ENCODE peak calls at places on chromosomes 4 and X, in six cellular contexts. I is mesendoderm, S is foreskin fibroblast, D is AG08396, Q is MCF 10A, X is kidney tubule cell. Z is an unnamed sample.

GRCh38 chr4:138055890-138056289 is 186.3 kb downstream of the SLC7A11 start:
- DNase-seq in I (no peak), S (peak; percentile 45), D (peak; percentile 34), Q (no peak), X (no peak), Z (peak; percentile 69)

GRCh38 chrX:154596290-154596929 is 11.5 kb downstream of the CTAG1A start:
- DNase-seq in I (peak; percentile 98), S (no peak), D (peak; percentile 28), Q (peak; percentile 69), X (peak; percentile 88), Z (peak; percentile 94)

GRCh38 chrX:71652405-71652804 is 14.9 kb upstream of the LOC101059915 start:
- DNase-seq in I (peak; percentile 55), S (peak; percentile 23), D (peak; percentile 68), Q (peak; percentile 56), X (peak; percentile 65), Z (peak; percentile 72)

GRCh38 chr4:6778435-6778834 is 4.1 kb upstream of the KIAA0232 start:
- DNase-seq in I (no peak), S (no peak), D (no peak), Q (no peak), X (no peak), Z (no peak)

GRCh38 chrX:101025126-101025525 is 26.8 kb downstream of the TRMT2B start:
- DNase-seq in I (no peak), S (peak; percentile 10), D (no peak), Q (no peak), X (no peak), Z (peak; percentile 13)

GRCh38 chr4:8542776-8543525 is 37.2 kb upstream of the GPR78 start:
- DNase-seq in I (no peak), S (peak; percentile 62), D (no peak), Q (no peak), X (peak; percentile 57), Z (no peak)

GRCh38 chrX:22060451-22060940 is 28.4 kb downstream of the PHEX start:
- DNase-seq in I (no peak), S (no peak), D (no peak), Q (peak; percentile 32), X (peak; percentile 38), Z (peak; percentile 79)

GRCh38 chr4:178339769-178340168 is 897.5 kb upstream of the AGA start:
- DNase-seq in I (no peak), S (no peak), D (no peak), Q (peak; percentile 28), X (no peak), Z (peak; percentile 19)

GRCh38 chr4:38925492-38926418 is 58.1 kb downstream of the FAM114A1 start:
- DNase-seq in I (no peak), S (no peak), D (no peak), Q (no peak), X (no peak), Z (no peak)

GRCh38 chr4:151486166-151486565 is 77.2 kb downstream of the FHIP1A start:
- DNase-seq in I (no peak), S (peak; percentile 20), D (peak; percentile 11), Q (no peak), X (peak; percentile 39), Z (no peak)

GRCh38 chr4:1259966-1260365 is 11.0 kb upstream of the CTBP1 start:
- DNase-seq in I (no peak), S (no peak), D (no peak), Q (no peak), X (no peak), Z (no peak)